ENCODE peak calls at places on chromosomes 5 and 9, in six cellular contexts. R, G, O, U, Q and M are unnamed samples.

GRCh38 chr5:123180178-123180577 is 91.1 kb downstream of the PRDM6 start:
- DNase-seq in U (peak; percentile 74), R (peak; percentile 59), O (no peak), Q (no peak), G (no peak), M (no peak)

GRCh38 chr9:77543131-77543822 is 104.8 kb downstream of the GNA14 start:
- DNase-seq in U (no peak), G (no peak), Q (no peak), R (no peak), O (no peak), M (no peak)

GRCh38 chr5:9149988-9150387 is 395.9 kb downstream of the SEMA5A start:
- DNase-seq in R (peak; percentile 44), G (no peak), O (no peak), Q (no peak), U (no peak), M (no peak)

GRCh38 chr5:17172801-17173200 is 44.6 kb upstream of the BASP1 start:
- DNase-seq in O (no peak), U (no peak), R (no peak), Q (no peak), G (no peak), M (no peak)

GRCh38 chr9:135906291-135907005 is 898 bp downstream of the CAMSAP1 start:
- DNase-seq in G (peak; percentile 19), U (no peak), R (no peak), Q (no peak), O (no peak), M (peak; percentile 8)

GRCh38 chr5:111694183-111694582 is 62.8 kb downstream of the NREP start:
- DNase-seq in U (no peak), O (no peak), Q (no peak), R (peak; percentile 75), G (no peak), M (no peak)

GRCh38 chr9:135612981-135613910 is 26.1 kb downstream of the GLT6D1 start:
- DNase-seq in O (no peak), Q (no peak), U (no peak), R (peak; percentile 9), G (no peak), M (no peak)

GRCh38 chr5:151903243-151903653 is 21.4 kb downstream of the GLRA1 start:
- DNase-seq in U (no peak), Q (no peak), O (peak; percentile 67), R (no peak), G (no peak), M (no peak)

GRCh38 chr5:68122439-68122906 is 93.1 kb upstream of the PIK3R1 start:
- DNase-seq in R (no peak), Q (no peak), U (no peak), G (no peak), O (no peak), M (no peak)